ENCODE peak calls at places on chromosomes 4 and X, in seven cellular contexts. C is SK-N-SH, F is Panc1, H is K562, X is HCT116, Y is GM12878, Z is H1. R is an unnamed sample.

GRCh38 chr4:161656525-161656924 is 507.3 kb downstream of the FSTL5 start:
- DNase-seq in X (no peak), Z (no peak), Y (no peak), C (no peak), F (no peak), H (no peak), R (no peak)

GRCh38 chrX:69503835-69504625 is at the start of gene NALF2:
- DNase-seq in X (peak), Y (no peak), C (peak), F (no peak), H (no peak), Z (peak), R (peak)

GRCh38 chr4:2925931-2926860 is 37.0 kb downstream of the NOP14 start:
- DNase-seq in C (no peak), F (no peak), X (no peak), H (no peak), Y (no peak), Z (no peak), R (no peak)

GRCh38 chr4:184396001-184396400 is 78.3 kb downstream of the IRF2 start:
- DNase-seq in C (no peak), F (no peak), X (no peak), Y (peak), Z (no peak), H (no peak), R (no peak)

GRCh38 chr4:167826281-167826680 is 266.1 kb upstream of the ANXA10 start:
- DNase-seq in F (no peak), Z (no peak), H (no peak), X (no peak), Y (no peak), C (no peak), R (no peak)

GRCh38 chr4:121375262-121375661 is 5.6 kb downstream of the QRFPR start:
- DNase-seq in F (no peak), Z (no peak), H (no peak), C (no peak), X (no peak), Y (no peak), R (no peak)

GRCh38 chrX:66677430-66677829 is 38.6 kb upstream of the EDA2R start:
- DNase-seq in Y (no peak), Z (no peak), X (no peak), H (no peak), C (no peak), F (no peak), R (no peak)

GRCh38 chr4:99276454-99276853 is 14.3 kb downstream of the ADH1A start:
- DNase-seq in Z (no peak), F (no peak), X (no peak), H (no peak), C (no peak), Y (no peak), R (no peak)

GRCh38 chr4:646460-646859 is 21.1 kb downstream of the PDE6B start:
- DNase-seq in F (no peak), H (peak), Y (no peak), X (no peak), Z (no peak), C (no peak), R (no peak)

GRCh38 chr4:145956288-145956890 is 17.8 kb upstream of the ZNF827 start:
- DNase-seq in C (peak), Z (peak), Y (no peak), X (no peak), H (peak), F (peak), R (peak)

GRCh38 chrX:107729558-107730297 is 45.9 kb downstream of the TSC22D3 start:
- DNase-seq in H (no peak), C (no peak), Z (no peak), Y (no peak), X (no peak), F (no peak), R (no peak)

GRCh38 chr4:7055990-7056325 is 11.9 kb downstream of the GRPEL1 start:
- DNase-seq in Y (no peak), Z (no peak), X (no peak), H (no peak), C (no peak), F (no peak), R (no peak)

GRCh38 chr4:64158648-64159326 is 250.5 kb downstream of the TECRL start:
- DNase-seq in H (peak), C (peak), X (peak), Y (peak), Z (peak), F (peak), R (peak)

GRCh38 chr4:566508-567295 is 9.4 kb downstream of the TMEM271 start:
- DNase-seq in H (peak), Y (no peak), Z (no peak), X (no peak), F (no peak), C (peak), R (no peak)

GRCh38 chr4:95355021-95355420 is 193.8 kb downstream of the UNC5C start:
- DNase-seq in Z (no peak), C (no peak), X (no peak), Y (no peak), F (no peak), H (no peak), R (no peak)

GRCh38 chr4:93659629-93660028 is 168.9 kb upstream of the ATOH1 start:
- DNase-seq in C (no peak), H (no peak), Z (no peak), X (no peak), Y (no peak), F (no peak), R (no peak)

GRCh38 chr4:6779667-6780565 is 2.6 kb upstream of the KIAA0232 start:
- DNase-seq in Y (no peak), C (no peak), F (no peak), Z (no peak), H (no peak), X (no peak), R (peak)

GRCh38 chrX:100747090-100747489 is 15.2 kb upstream of the SYTL4 start:
- DNase-seq in F (no peak), Y (no peak), X (no peak), C (no peak), H (no peak), Z (no peak), R (no peak)

GRCh38 chr4:184826315-184827266 is 823 bp upstream of the ACSL1 start:
- DNase-seq in F (no peak), Y (no peak), C (no peak), Z (no peak), H (peak), X (no peak), R (no peak)

GRCh38 chr4:100188829-100189228 is 1.4 kb downstream of the DDIT4L start:
- DNase-seq in Y (no peak), H (no peak), X (no peak), C (no peak), Z (no peak), F (no peak), R (no peak)

GRCh38 chr4:26023191-26023972 is 109.4 kb downstream of the SMIM20 start:
- DNase-seq in Z (no peak), X (no peak), H (no peak), C (no peak), Y (no peak), F (no peak), R (peak)

GRCh38 chr4:147078875-147079658 is 133.4 kb upstream of the TTC29 start:
- DNase-seq in F (no peak), Z (no peak), Y (no peak), H (no peak), X (no peak), C (peak), R (no peak)

GRCh38 chrX:123698979-123699378 is 33.9 kb downstream of the THOC2 start:
- DNase-seq in Z (no peak), X (no peak), C (no peak), Y (no peak), F (no peak), H (no peak), R (no peak)

GRCh38 chr4:24382381-24382780 is 202.0 kb downstream of the DHX15 start:
- DNase-seq in Z (no peak), X (no peak), H (no peak), F (no peak), Y (no peak), C (no peak), R (peak)

GRCh38 chr4:3121596-3121995 is 47.1 kb downstream of the HTT start:
- DNase-seq in H (no peak), Z (no peak), X (no peak), C (no peak), F (no peak), Y (no peak), R (no peak)

GRCh38 chr4:27008693-27009092 is 148.1 kb downstream of the STIM2 start:
- DNase-seq in F (no peak), H (no peak), C (no peak), X (no peak), Z (no peak), Y (no peak), R (no peak)

GRCh38 chr4:132169660-132170059 is 979.4 kb upstream of the PCDH10 start:
- DNase-seq in C (no peak), F (no peak), H (peak), Y (no peak), X (no peak), Z (no peak), R (no peak)
- TF ChIP-seq SIN3A in C (no peak), F (no peak), H (no peak), Y (no peak), X (no peak), Z (no peak), R (no peak)

DNA sequence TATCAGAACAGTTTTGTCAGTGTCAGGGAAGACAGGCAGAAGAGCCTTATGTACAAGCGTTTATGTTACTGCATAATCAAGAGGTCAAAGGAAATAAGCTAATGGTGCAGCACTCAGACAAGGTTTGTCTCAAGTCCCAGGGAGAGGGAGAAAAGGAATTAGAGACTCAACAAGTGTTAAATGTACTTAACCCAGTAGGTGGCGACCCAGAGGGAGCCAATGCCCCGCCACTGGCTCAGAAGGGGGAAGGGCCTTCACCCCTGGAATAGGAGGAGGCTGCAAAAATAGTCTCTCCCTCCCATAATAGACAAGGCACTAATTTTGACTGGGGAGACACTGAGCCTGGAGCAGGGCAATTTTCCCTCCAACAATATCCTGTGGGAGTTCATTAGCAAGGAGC is 14.1 kb upstream of the PAPSS1 start:
- DNase-seq in C (peak), Y (no peak), X (no peak), H (peak), Z (peak), F (no peak), R (no peak)
- TF ChIP-seq SIN3A in C (no peak), Y (no peak), X (no peak), H (no peak), Z (no peak), F (no peak), R (no peak)

DNA sequence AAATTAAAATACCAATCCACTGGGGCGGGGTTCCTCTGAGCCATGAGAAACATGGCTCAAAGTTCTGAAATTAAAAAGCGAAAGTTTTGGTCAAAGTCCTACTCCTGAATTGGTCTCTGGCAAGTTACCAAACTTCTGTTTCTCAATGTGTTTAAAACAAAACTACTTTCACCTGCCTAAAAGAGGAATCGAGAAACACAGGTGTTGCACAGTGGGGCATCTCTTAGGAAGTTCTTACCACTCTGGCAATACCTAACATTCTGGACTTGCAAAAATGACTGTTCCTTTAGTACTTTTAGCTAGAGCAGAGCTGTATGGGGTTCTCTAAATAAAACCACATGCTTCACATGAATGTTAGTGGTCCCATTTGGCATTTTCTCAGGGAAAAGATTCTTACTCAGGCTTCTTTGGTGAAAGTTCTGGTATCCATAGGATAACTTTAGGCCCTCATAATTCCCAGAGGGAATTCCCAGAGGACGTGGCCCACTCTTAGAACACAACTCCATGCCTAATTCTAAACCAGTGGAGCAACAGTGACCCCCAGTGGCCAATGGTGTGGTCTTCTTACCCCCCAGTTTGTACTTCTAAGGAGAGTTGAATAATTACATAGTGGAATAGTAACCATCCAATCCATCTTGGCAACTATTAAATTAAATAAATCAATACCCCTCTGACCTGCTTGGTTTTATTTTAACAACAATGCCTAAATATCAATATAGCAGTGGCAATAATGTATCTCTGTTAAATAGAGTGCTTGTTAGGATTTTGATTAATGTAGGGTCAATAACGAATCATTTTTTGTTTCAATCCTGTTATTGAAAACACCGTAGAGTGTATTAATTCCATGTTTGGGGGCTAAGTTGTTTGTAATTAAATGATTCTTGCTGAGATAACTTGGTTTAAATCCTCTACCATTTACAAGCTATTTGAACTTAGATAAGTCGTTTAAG is 21.9 kb downstream of the BMP3 start:
- DNase-seq in Z (peak), X (peak), C (peak), H (peak), F (no peak), Y (peak), R (peak)
- TF ChIP-seq SIN3A in Z (no peak), X (no peak), C (no peak), H (no peak), F (no peak), Y (no peak), R (no peak)

DNA sequence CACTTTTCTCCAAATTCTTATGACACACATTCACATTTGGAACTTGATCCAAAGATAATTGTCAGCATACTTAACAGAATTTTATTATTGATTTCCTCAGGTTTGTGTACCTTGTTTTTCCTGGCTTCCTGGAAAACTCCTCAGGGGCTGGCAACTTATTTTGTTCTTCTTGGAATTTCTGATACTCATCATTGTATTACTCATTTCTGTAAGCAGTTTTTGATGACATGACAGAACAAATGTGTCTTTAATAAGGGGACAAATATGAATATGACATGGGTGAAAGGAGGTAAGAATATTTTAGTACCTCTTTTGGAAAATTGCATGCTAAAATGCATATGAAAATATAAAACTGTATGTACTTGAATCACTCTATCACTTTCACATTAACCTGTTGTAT is 237.8 kb downstream of the ADGRL3 start:
- DNase-seq in H (no peak), Z (no peak), F (no peak), C (no peak), Y (no peak), X (no peak), R (no peak)
- TF ChIP-seq SIN3A in H (no peak), Z (no peak), F (no peak), C (no peak), Y (no peak), X (no peak), R (no peak)

DNA sequence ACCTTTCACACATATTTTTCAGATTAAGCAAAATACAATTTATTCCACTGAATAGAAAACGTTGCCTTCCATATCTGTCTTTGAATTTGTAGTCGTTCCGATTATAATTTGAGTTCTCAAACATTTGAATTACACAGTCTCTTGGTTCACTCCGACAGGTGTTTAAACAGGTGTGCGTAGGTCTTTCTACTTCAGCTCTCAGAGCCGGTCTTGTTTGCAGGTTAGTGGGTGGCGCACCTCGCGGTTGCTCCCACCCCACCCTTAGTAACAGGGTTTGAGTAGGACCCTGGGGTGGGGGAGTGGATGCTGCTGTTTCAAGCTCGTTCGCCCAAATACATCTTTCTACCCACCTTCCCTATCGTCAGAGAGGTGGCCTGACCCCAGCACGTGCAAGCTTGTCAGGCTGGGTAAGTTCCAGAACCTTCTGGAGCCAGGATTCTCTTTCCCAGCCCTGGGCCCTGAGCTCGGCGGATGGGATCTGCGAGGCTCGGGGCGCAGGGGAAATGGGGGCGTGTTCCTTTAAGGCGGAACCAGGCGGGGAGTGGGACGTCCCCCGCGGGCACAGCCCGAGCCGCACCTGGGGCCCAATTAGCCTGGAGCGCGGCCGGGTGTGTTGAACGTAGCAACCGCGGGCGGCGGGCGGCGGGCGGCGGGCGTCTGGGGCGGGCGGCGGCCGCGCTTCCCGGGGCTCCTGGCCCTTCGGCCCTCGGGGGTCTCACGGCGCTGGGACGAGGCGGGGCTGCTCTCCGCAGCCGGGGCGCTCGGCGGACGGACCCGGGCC is at the start of gene FAM149A:
- DNase-seq in C (no peak), F (no peak), Z (peak), H (no peak), Y (no peak), X (peak), R (no peak)
- TF ChIP-seq SIN3A in C (no peak), F (no peak), Z (no peak), H (no peak), Y (no peak), X (no peak), R (no peak)

DNA sequence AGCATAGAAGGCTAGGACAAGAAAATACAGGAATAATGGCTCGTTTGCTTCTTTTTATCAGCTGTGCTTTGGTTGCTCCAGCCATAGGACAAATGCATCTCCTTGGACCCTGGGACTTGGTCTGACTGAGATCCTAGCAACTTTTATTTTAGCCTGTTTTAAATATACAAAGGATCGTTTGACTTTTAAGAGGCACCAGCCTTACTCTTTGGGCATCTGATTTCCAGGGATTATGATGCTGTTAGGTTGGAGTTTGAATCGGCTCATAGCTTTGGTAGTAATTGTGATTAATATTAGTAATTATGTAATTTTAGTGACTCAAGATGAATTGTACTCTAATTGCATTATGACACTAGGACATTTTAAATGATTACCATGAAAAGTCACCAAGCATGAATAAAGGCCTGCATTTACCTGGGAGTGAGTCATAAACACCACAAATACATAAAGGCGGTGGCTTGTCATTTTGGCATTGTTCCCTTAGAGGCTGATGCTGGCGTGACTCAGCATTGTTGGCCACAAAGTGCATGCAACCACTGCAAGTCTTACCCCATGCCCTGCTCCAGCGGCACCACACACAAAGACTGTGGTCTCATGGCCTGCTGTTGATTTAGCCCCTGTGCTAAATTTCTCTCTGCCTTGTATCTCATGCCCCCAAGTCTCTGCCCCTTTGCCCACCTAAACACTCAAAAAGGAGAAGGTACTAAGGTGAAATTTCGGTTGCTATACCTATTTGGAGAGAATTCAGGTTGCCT is 12.4 kb downstream of the GPAT3 start:
- DNase-seq in C (no peak), H (peak), Y (peak), Z (no peak), F (peak), X (peak), R (peak)
- TF ChIP-seq SIN3A in C (no peak), H (no peak), Y (no peak), Z (no peak), F (no peak), X (peak), R (no peak)

GRCh38 chr4:8291701-8292387 is 22.3 kb downstream of the HTRA3 start:
- DNase-seq in H (no peak), X (no peak), F (no peak), C (no peak), Z (no peak), Y (no peak), R (no peak)
- TF ChIP-seq SIN3A in H (no peak), X (no peak), F (no peak), C (no peak), Z (no peak), Y (no peak), R (no peak)

DNA sequence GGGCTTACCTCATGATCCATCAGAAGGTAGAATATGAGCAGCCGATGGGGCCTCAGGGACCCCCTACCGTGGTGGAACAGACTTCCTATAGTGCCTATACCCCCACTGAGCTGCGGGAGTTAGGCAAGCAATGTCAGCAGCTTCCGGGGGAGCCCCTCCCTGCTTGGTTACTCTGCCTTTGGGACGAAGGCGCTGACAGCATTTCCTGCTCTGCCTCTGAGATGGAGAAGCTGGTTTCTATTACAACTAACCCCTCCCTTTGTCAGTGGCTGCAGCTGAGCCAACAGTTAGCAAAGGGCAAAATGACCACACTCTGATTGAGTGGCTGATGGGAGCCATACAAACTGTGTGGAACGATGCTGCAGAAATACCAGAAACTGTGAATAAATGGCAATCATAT is 430.7 kb downstream of the IDS start:
- DNase-seq in Y (peak), Z (no peak), X (no peak), F (no peak), C (no peak), H (no peak), R (no peak)
- TF ChIP-seq SIN3A in Y (no peak), Z (no peak), X (no peak), F (no peak), C (no peak), H (no peak), R (no peak)

GRCh38 chr4:38004887-38005286 is 44.7 kb downstream of the PTTG2 start:
- DNase-seq in H (no peak), Z (no peak), C (no peak), Y (no peak), X (no peak), F (no peak), R (no peak)
- TF ChIP-seq SIN3A in H (no peak), Z (no peak), C (no peak), Y (no peak), X (no peak), F (no peak), R (no peak)

GRCh38 chrX:133726211-133726630 is 259.2 kb downstream of the GPC3 start:
- DNase-seq in F (peak), Z (no peak), C (no peak), X (peak), H (no peak), Y (no peak), R (peak)
- TF ChIP-seq SIN3A in F (no peak), Z (no peak), C (no peak), X (no peak), H (no peak), Y (no peak), R (no peak)